ENCODE peak calls at places on chromosome 12, in four cellular contexts. L, Q, W and S are unnamed samples.
A peak's percentile ranks its signal among the peaks of the same experiment; 100 is the strongest.

GRCh38 chr12:44780221-44780770 is 95.8 kb downstream of the NELL2 start:
- DNase-seq in Q (no peak), W (no peak), L (no peak), S (no peak)

GRCh38 chr12:3170423-3171194 is 93.4 kb downstream of the TSPAN9 start:
- DNase-seq in Q (no peak), L (peak; percentile 4), W (no peak), S (no peak)

GRCh38 chr12:47236109-47236714 is 156.5 kb upstream of the AMIGO2 start:
- DNase-seq in W (no peak), L (no peak), Q (no peak), S (no peak)

GRCh38 chr12:16349132-16349463 is 1.7 kb downstream of the MGST1 start:
- DNase-seq in Q (no peak), L (peak; percentile 90), W (peak; percentile 50), S (peak; percentile 71)

GRCh38 chr12:77131977-77132490 is 66.7 kb upstream of the E2F7 start:
- DNase-seq in W (no peak), Q (no peak), L (no peak), S (no peak)

GRCh38 chr12:82756303-82756702 is 69.6 kb downstream of the TMTC2 start:
- DNase-seq in L (no peak), W (no peak), Q (no peak), S (no peak)

GRCh38 chr12:114238808-114239207 is 167.1 kb downstream of the TBX5 start:
- DNase-seq in W (peak; percentile 77), Q (no peak), L (no peak), S (no peak)

GRCh38 chr12:22100952-22101748 is 55.1 kb downstream of the CMAS start:
- DNase-seq in L (peak; percentile 89), Q (no peak), W (peak; percentile 30), S (no peak)

GRCh38 chr12:104557488-104558195 is 100.9 kb downstream of the CHST11 start:
- DNase-seq in L (no peak), W (no peak), Q (no peak), S (no peak)

GRCh38 chr12:51323966-51324895 is at the start of gene BIN2:
- DNase-seq in W (peak; percentile 58), Q (peak; percentile 79), L (peak; percentile 98), S (peak; percentile 70)

GRCh38 chr12:119593578-119594398 is at the start of gene TMEM233:
- DNase-seq in Q (no peak), L (no peak), W (no peak), S (no peak)

GRCh38 chr12:91988571-91988970 is 157.1 kb downstream of the BTG1 start:
- DNase-seq in L (no peak), W (no peak), Q (no peak), S (no peak)

GRCh38 chr12:71838231-71838630 is 1.3 kb upstream of the TBC1D15 start:
- DNase-seq in Q (no peak), W (no peak), L (no peak), S (no peak)

GRCh38 chr12:40149673-40150260 is 43.9 kb upstream of the SLC2A13 start:
- DNase-seq in L (no peak), W (no peak), Q (no peak), S (no peak)

GRCh38 chr12:89075890-89076591 is 276.3 kb downstream of the DUSP6 start:
- DNase-seq in Q (no peak), W (no peak), L (no peak), S (no peak)

GRCh38 chr12:51368640-51369517 is 22.3 kb downstream of the GALNT6 start:
- DNase-seq in W (peak; percentile 35), Q (peak; percentile 96), L (peak; percentile 96), S (peak; percentile 68)

GRCh38 chr12:115172521-115172920 is 488.5 kb upstream of the TBX3 start:
- DNase-seq in W (no peak), Q (no peak), L (no peak), S (no peak)

GRCh38 chr12:91203610-91204009 is 21.0 kb upstream of the DCN start:
- DNase-seq in Q (no peak), L (no peak), W (no peak), S (no peak)

GRCh38 chr12:79573820-79574219 is 116.9 kb downstream of the PAWR start:
- DNase-seq in W (no peak), L (no peak), Q (no peak), S (no peak)

GRCh38 chr12:108515916-108516315 is 839 bp downstream of the FICD start:
- DNase-seq in Q (no peak), W (no peak), L (peak; percentile 49), S (no peak)

GRCh38 chr12:62631531-62632520 is 165.2 kb downstream of the MON2 start:
- DNase-seq in Q (peak; percentile 39), L (peak; percentile 24), W (peak; percentile 76), S (peak; percentile 82)

GRCh38 chr12:1660304-1661187 is 30.3 kb upstream of the ADIPOR2 start:
- DNase-seq in Q (no peak), W (peak; percentile 44), L (peak; percentile 64), S (peak; percentile 92)

GRCh38 chr12:1665366-1665765 is 25.5 kb upstream of the ADIPOR2 start:
- DNase-seq in L (no peak), Q (no peak), W (no peak), S (no peak)

GRCh38 chr12:1663440-1664132 is 27.3 kb upstream of the ADIPOR2 start:
- DNase-seq in Q (no peak), L (no peak), W (no peak), S (no peak)

GRCh38 chr12:1662761-1663439 is 28.0 kb upstream of the ADIPOR2 start:
- DNase-seq in Q (no peak), L (no peak), W (no peak), S (peak; percentile 86)

DNA sequence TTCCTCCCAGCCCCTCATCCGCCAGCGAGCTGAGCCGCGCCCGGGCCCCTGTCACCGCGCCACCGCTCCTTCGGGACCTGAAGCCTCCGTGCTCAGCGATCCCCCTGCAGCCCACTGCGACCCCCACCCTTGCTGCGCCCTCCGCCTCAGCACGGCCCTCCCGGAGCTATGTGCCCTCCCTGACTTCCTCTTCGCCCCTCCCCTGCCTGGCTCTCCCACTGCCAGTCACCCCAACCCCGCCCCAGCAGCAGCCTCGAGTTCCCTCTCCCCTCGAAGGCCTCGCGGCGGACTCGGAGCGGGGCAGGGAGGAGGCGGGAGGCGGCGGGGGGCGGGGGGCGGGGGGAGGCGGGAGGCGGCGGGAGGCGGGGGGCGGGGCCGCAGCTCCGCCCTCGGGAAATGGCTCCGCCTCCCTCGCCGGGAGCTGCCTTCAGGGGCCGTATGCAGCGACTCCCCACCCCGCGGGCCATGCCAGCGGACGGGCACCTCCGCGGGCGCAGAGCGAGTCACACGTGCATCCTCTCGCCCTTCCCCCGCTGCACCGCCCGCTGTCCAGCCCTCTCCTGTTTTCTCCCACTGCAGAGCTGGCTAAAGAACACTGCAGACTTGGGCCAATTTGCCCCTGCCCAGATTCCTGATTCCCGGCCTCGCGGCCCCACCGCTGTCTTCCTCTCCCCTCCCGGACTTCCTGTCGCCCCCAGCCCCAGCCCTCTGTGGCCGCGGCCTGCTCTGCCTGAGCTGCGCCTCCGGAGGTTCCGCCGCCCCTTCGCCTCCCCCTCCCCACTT is 29.1 kb upstream of the ADIPOR2 start:
- DNase-seq in W (peak; percentile 95), Q (peak; percentile 82), L (peak; percentile 95), S (peak; percentile 98)
- TF ChIP-seq POLR2A in W (peak; percentile 12), Q (no peak), L (peak; percentile 53), S (peak; percentile 84)

GRCh38 chr12:121579981-121580868 is 598 bp downstream of the KDM2B start:
- DNase-seq in W (peak; percentile 69), L (peak; percentile 87), Q (peak; percentile 49), S (peak; percentile 74)
- TF ChIP-seq POLR2A in W (no peak), L (no peak), Q (no peak), S (no peak)

DNA sequence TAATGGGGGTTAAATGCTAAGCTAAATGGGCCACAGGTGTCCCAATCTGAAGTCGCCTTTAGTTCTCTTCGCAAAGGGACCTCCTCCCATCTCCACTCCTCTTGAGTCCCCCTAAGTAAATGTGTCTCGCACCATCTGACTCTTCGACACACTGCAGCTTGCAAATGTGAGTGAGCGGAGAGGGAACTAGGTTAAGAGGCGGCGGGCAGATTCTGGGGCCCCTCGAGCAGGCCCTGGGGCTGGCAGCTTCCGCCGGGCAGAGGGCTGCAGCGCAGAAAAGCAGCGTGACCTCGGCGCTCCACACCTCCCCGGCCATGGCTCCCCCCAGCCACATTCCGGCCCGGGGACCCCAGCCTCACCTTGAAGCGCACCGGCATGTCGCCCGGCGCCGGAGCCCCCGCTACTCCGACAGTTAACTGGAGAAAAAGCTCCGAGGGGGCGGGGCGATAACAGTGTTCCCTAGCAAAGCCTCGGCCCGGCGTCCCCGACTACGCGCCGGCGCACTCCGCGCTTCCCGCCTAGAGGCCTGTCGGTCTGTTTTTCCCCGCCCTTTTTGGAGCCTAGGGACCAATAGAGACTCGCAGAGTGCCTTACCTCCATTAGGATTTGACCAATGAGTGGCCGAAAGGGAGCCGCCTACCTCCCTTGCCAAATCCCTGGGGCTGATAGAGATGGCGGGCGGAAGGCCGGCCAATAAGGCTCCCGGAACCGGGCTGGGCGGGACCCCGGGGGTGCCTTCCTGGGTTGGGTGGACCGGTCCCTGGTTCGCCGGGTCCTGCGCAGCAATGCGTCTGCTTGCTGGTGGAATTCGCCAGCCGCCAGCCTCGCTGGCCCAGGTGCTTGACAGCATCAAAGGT is at the start of gene MDM1:
- DNase-seq in L (peak; percentile 99), Q (peak; percentile 92), W (peak; percentile 98), S (peak; percentile 96)
- TF ChIP-seq POLR2A in L (no peak), Q (peak; percentile 40), W (no peak), S (peak; percentile 62)

GRCh38 chr12:120725659-120726509 is at the start of gene ACADS:
- DNase-seq in W (peak; percentile 93), L (peak; percentile 94), Q (peak; percentile 98), S (peak; percentile 95)
- TF ChIP-seq POLR2A in W (no peak), L (peak; percentile 75), Q (peak; percentile 56), S (peak; percentile 69)

DNA sequence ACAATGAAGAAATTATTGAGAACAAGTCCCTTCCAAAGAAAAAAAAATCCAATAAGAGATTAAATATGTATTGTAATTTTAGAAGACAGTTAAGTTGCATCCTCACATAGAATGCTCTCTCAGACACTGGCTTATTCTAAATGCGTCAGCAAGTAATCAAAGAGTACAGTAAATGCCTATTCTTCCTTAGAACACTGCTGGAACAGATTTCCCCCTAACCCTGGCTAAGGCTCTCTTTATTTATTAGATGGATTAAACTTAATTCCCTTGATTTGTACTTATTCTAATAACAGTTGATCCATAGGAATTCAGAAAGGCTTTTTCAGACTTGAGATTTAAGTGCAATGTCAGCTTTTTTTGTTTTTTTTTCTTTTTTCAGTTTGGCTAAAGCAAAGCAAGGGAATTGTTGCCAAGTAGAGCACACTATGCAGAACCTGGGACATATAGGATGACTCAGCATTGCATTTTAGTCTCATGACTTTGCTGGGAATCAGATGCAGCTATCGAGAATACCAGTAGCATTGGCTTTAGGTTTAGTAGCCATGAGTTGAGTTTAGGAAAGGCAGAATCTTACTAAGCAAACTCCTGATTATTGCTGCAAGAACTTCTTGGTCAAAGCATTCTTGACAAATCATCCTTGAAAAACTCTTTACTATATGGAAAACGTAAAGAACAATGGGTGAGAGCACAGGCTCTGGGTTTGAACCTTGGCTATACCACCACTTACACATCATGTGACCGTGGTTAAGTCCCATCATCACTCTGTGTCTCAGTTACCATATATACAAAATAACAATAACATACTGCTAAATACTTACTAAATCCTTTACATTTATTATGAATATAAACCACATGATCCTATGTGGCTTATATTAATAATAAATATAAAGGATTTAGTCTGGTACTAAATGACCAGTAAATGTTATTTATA is 26.7 kb downstream of the MED21 start:
- DNase-seq in W (no peak), L (no peak), Q (no peak), S (no peak)
- TF ChIP-seq POLR2A in W (no peak), L (no peak), Q (no peak), S (no peak)

DNA sequence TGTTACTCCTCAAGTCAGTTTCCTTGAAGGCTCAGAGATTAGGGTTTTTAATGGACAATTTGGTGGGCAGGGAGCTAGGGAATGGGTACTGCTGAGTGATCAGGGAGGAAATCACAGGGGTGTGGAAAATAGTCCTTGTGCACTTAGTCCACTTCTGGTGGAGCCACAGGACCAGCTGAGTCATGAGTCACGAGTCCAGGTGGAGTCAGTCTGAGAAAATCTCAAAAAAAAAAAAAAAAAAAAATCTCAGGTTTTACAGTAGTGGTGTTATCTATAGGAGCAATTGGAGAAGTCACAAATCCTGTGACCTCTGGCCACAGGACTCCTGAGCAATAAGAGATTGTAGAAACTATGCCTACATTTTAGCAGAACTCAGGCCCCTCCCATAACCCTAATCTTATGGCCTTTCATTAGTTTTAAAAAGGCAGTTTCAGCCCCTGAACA is 28.2 kb upstream of the AMN1 start:
- DNase-seq in L (no peak), W (no peak), Q (no peak), S (no peak)
- TF ChIP-seq POLR2A in L (no peak), W (no peak), Q (no peak), S (no peak)